ENCODE peak calls at places on chromosomes 7 and 10, in seven cellular contexts. One of them, this sample, is unnamed.

GRCh38 chr10:15253951-15254807 is 85.7 kb upstream of the NMT2 start:
- DNase-seq in H1: no peak
- DNase-seq in HepG2: no peak
- DNase-seq in GM12892: no peak
- DNase-seq in GM12878: peak; percentile 26
- DNase-seq in SK-N-SH: no peak
- DNase-seq in K562: no peak
- DNase-seq in this sample: no peak

GRCh38 chr10:20817646-20818045 is 79.5 kb downstream of the NEBL start:
- DNase-seq in GM12878: no peak
- DNase-seq in GM12892: no peak
- DNase-seq in SK-N-SH: no peak
- DNase-seq in HepG2: no peak
- DNase-seq in K562: no peak
- DNase-seq in H1: no peak
- DNase-seq in this sample: no peak

GRCh38 chr7:47407821-47408674 is 173.9 kb downstream of the TNS3 start:
- DNase-seq in HepG2: no peak
- DNase-seq in GM12878: no peak
- DNase-seq in H1: no peak
- DNase-seq in GM12892: no peak
- DNase-seq in SK-N-SH: no peak
- DNase-seq in K562: no peak
- DNase-seq in this sample: no peak

GRCh38 chr7:6278749-6279310 is 6.4 kb upstream of the CYTH3 start:
- DNase-seq in GM12878: no peak
- DNase-seq in H1: no peak
- DNase-seq in K562: no peak
- DNase-seq in HepG2: no peak
- DNase-seq in GM12892: no peak
- DNase-seq in SK-N-SH: no peak
- DNase-seq in this sample: no peak

GRCh38 chr10:91378061-91378460 is 32.1 kb upstream of the HECTD2 start:
- DNase-seq in GM12878: no peak
- DNase-seq in SK-N-SH: peak; percentile 43
- DNase-seq in H1: no peak
- DNase-seq in HepG2: no peak
- DNase-seq in K562: no peak
- DNase-seq in GM12892: no peak
- DNase-seq in this sample: no peak

GRCh38 chr7:20529260-20529659 is 86.2 kb upstream of the ABCB5 start:
- DNase-seq in GM12878: no peak
- DNase-seq in HepG2: no peak
- DNase-seq in SK-N-SH: no peak
- DNase-seq in K562: no peak
- DNase-seq in H1: no peak
- DNase-seq in GM12892: no peak
- DNase-seq in this sample: no peak

GRCh38 chr7:125814030-125814535 is 884.5 kb upstream of the POT1 start:
- DNase-seq in SK-N-SH: no peak
- DNase-seq in H1: no peak
- DNase-seq in K562: no peak
- DNase-seq in HepG2: no peak
- DNase-seq in GM12892: no peak
- DNase-seq in GM12878: no peak
- DNase-seq in this sample: no peak

GRCh38 chr10:126549326-126549725 is 121.2 kb downstream of the C10orf90 start:
- DNase-seq in K562: no peak
- DNase-seq in H1: no peak
- DNase-seq in GM12892: no peak
- DNase-seq in HepG2: no peak
- DNase-seq in SK-N-SH: no peak
- DNase-seq in GM12878: no peak
- DNase-seq in this sample: no peak

GRCh38 chr10:48238826-48239520 is 35.5 kb downstream of the FRMPD2 start:
- DNase-seq in GM12878: no peak
- DNase-seq in GM12892: no peak
- DNase-seq in H1: no peak
- DNase-seq in K562: no peak
- DNase-seq in SK-N-SH: no peak
- DNase-seq in HepG2: no peak
- DNase-seq in this sample: no peak

GRCh38 chr7:27174077-27175004 is at the start of gene HOXA10:
- DNase-seq in GM12892: no peak
- DNase-seq in HepG2: no peak
- DNase-seq in H1: no peak
- DNase-seq in GM12878: no peak
- DNase-seq in SK-N-SH: no peak
- DNase-seq in K562: no peak
- DNase-seq in this sample: no peak

GRCh38 chr7:27176343-27176731 is 2.2 kb upstream of the HOXA10 start:
- DNase-seq in SK-N-SH: no peak
- DNase-seq in HepG2: no peak
- DNase-seq in K562: no peak
- DNase-seq in GM12878: no peak
- DNase-seq in GM12892: no peak
- DNase-seq in H1: no peak
- DNase-seq in this sample: no peak

GRCh38 chr7:27173412-27174076 is 576 bp downstream of the HOXA10 start:
- DNase-seq in H1: no peak
- DNase-seq in HepG2: no peak
- DNase-seq in GM12878: no peak
- DNase-seq in GM12892: no peak
- DNase-seq in K562: no peak
- DNase-seq in SK-N-SH: peak; percentile 54
- DNase-seq in this sample: no peak

GRCh38 chr7:27175626-27176342 is 1.7 kb upstream of the HOXA10 start:
- DNase-seq in HepG2: no peak
- DNase-seq in GM12892: no peak
- DNase-seq in SK-N-SH: peak; percentile 56
- DNase-seq in K562: no peak
- DNase-seq in H1: no peak
- DNase-seq in GM12878: no peak
- DNase-seq in this sample: no peak

DNA sequence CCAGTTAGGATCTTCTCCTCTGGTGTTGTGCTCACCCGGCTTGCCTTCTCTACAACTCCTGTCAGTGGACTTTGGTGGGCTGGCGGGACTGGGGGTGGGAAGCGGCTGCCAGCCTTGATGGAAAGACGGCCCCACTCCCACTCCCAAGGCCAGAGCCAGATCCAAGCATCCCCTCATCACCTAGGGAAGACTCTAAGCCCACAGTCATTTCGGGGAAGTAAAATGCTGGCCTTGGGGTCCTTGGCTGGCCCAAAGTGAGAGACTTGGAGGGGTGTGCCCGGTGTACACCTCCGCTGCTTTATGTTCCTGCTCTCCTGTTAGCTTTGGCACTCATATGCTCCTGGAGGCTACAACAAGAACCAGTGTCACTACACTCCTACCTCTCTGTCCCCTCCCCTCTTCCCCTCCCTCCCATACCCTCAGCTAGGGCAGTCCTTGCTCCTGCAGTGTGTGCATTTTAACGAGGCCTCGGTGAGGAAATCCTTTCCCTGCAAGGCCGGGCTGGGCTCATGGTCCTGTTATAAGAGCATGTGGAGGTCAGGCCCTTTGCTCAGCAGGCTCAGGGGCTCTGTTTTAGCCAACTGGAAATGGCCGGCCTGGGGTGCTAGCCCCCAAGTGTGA is 995 bp upstream of the HOXA10 start:
- DNase-seq in HepG2: no peak
- DNase-seq in K562: no peak
- DNase-seq in H1: no peak
- DNase-seq in GM12892: no peak
- DNase-seq in SK-N-SH: no peak
- DNase-seq in GM12878: no peak
- DNase-seq in this sample: no peak
- TF ChIP-seq POLR2AphosphoS5 in HepG2: no peak
- TF ChIP-seq POLR2AphosphoS5 in K562: no peak
- TF ChIP-seq POLR2AphosphoS5 in H1: no peak
- TF ChIP-seq POLR2AphosphoS5 in GM12892: no peak
- TF ChIP-seq POLR2AphosphoS5 in SK-N-SH: no peak
- TF ChIP-seq POLR2AphosphoS5 in GM12878: no peak
- TF ChIP-seq POLR2AphosphoS5 in this sample: no peak

GRCh38 chr7:13903997-13904396 is 85.5 kb downstream of the ETV1 start:
- DNase-seq in SK-N-SH: no peak
- DNase-seq in HepG2: no peak
- DNase-seq in H1: no peak
- DNase-seq in GM12892: no peak
- DNase-seq in K562: no peak
- DNase-seq in GM12878: no peak
- DNase-seq in this sample: no peak
- TF ChIP-seq TAF1 in SK-N-SH: no peak
- TF ChIP-seq TAF1 in HepG2: no peak
- TF ChIP-seq TAF1 in H1: no peak
- TF ChIP-seq TAF1 in GM12892: no peak
- TF ChIP-seq TAF1 in K562: no peak
- TF ChIP-seq TAF1 in GM12878: no peak
- TF ChIP-seq TAF1 in this sample: no peak

GRCh38 chr10:44436240-44436639 is 51.3 kb upstream of the CXCL12 start:
- DNase-seq in HepG2: no peak
- DNase-seq in H1: no peak
- DNase-seq in GM12892: no peak
- DNase-seq in SK-N-SH: no peak
- DNase-seq in K562: no peak
- DNase-seq in GM12878: no peak
- DNase-seq in this sample: no peak

GRCh38 chr10:44437837-44438752 is 53.2 kb upstream of the CXCL12 start:
- DNase-seq in K562: no peak
- DNase-seq in SK-N-SH: no peak
- DNase-seq in HepG2: no peak
- DNase-seq in GM12878: no peak
- DNase-seq in GM12892: no peak
- DNase-seq in H1: no peak
- DNase-seq in this sample: no peak

GRCh38 chr10:44439845-44440244 is 54.9 kb upstream of the CXCL12 start:
- DNase-seq in GM12892: no peak
- DNase-seq in SK-N-SH: no peak
- DNase-seq in K562: no peak
- DNase-seq in H1: no peak
- DNase-seq in GM12878: no peak
- DNase-seq in HepG2: no peak
- DNase-seq in this sample: no peak

GRCh38 chr10:44439436-44439835 is 54.5 kb upstream of the CXCL12 start:
- DNase-seq in HepG2: no peak
- DNase-seq in SK-N-SH: no peak
- DNase-seq in H1: no peak
- DNase-seq in K562: no peak
- DNase-seq in GM12878: no peak
- DNase-seq in GM12892: no peak
- DNase-seq in this sample: no peak

DNA sequence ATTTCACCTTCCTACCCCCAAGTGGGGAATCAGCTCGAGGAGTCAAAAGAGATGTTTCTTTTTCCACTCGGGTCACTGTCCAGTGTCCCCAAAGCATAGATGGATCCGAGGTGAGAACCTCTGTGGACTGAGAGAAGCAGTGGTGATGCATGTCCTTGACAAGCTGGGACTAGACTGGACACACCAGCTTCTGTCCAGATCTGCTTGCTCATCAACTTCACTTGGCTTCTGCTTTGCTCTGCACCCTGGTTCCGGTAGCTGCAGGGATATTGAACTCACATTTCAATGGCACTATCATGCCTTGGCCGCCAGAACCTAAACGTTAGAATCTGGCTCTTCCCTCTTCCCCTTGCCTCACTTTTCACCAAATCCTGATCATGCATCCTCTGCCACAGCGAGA is 50.3 kb upstream of the CXCL12 start:
- DNase-seq in H1: no peak
- DNase-seq in SK-N-SH: no peak
- DNase-seq in HepG2: no peak
- DNase-seq in GM12878: no peak
- DNase-seq in GM12892: no peak
- DNase-seq in K562: no peak
- DNase-seq in this sample: no peak
- TF ChIP-seq POLR2AphosphoS5 in H1: no peak
- TF ChIP-seq POLR2AphosphoS5 in SK-N-SH: no peak
- TF ChIP-seq POLR2AphosphoS5 in HepG2: no peak
- TF ChIP-seq POLR2AphosphoS5 in GM12878: no peak
- TF ChIP-seq POLR2AphosphoS5 in GM12892: no peak
- TF ChIP-seq POLR2AphosphoS5 in K562: no peak
- TF ChIP-seq POLR2AphosphoS5 in this sample: no peak

DNA sequence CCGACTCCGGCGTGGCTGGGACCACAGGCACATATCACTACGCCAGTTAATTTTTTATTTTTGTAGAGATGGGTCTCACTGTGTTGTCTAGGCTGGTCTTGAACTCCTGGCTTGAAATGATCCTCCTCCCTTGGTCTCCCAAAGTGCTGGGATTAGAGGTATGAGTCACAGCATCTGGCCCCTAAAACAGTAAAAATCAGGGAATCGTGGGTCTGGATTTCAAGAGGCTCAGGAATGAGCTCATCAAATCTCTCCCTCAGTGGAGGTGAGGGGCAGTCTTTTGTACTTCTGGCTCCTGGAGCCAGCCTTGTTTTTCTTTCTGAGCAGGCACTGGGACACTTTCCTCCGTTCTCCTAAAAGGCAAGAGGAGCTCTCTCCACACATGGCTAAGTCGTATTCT is 32.1 kb upstream of the RHEB start:
- DNase-seq in K562: no peak
- DNase-seq in HepG2: no peak
- DNase-seq in H1: no peak
- DNase-seq in GM12878: no peak
- DNase-seq in GM12892: no peak
- DNase-seq in SK-N-SH: no peak
- DNase-seq in this sample: no peak
- TF ChIP-seq TAF1 in K562: no peak
- TF ChIP-seq TAF1 in HepG2: no peak
- TF ChIP-seq TAF1 in H1: no peak
- TF ChIP-seq TAF1 in GM12878: no peak
- TF ChIP-seq TAF1 in GM12892: no peak
- TF ChIP-seq TAF1 in SK-N-SH: no peak
- TF ChIP-seq TAF1 in this sample: no peak

GRCh38 chr7:138477081-138477578 is 17.1 kb downstream of the TRIM24 start:
- DNase-seq in HepG2: peak; percentile 79
- DNase-seq in K562: no peak
- DNase-seq in GM12892: no peak
- DNase-seq in GM12878: no peak
- DNase-seq in SK-N-SH: no peak
- DNase-seq in H1: no peak
- DNase-seq in this sample: no peak
- TF ChIP-seq POLR2AphosphoS5 in HepG2: no peak
- TF ChIP-seq POLR2AphosphoS5 in K562: no peak
- TF ChIP-seq POLR2AphosphoS5 in GM12892: no peak
- TF ChIP-seq POLR2AphosphoS5 in GM12878: no peak
- TF ChIP-seq POLR2AphosphoS5 in SK-N-SH: no peak
- TF ChIP-seq POLR2AphosphoS5 in H1: no peak
- TF ChIP-seq POLR2AphosphoS5 in this sample: no peak

DNA sequence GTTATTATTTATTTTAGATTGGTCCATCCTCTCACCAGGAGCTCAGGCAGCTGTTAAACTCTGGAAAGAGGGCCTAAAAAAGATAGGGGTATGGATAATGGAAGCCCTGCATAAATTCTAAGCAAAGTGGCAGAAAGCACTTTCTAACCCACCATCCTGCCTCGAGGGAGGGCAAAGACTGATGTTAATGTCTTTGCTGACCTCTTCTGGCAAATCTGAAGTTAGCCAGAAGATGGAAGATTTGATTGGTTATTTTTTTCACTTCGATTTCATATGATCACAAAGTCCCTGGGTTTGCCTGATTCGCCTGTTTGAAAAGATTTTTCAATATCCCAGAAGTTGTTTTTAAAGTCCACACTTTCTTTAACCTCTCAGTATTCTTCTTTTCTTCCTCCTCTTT is 24.8 kb downstream of the OR9A2 start:
- DNase-seq in SK-N-SH: peak; percentile 18
- DNase-seq in GM12878: no peak
- DNase-seq in K562: peak; percentile 63
- DNase-seq in HepG2: no peak
- DNase-seq in H1: no peak
- DNase-seq in GM12892: no peak
- DNase-seq in this sample: no peak
- TF ChIP-seq TAF1 in SK-N-SH: no peak
- TF ChIP-seq TAF1 in GM12878: no peak
- TF ChIP-seq TAF1 in K562: no peak
- TF ChIP-seq TAF1 in HepG2: no peak
- TF ChIP-seq TAF1 in H1: no peak
- TF ChIP-seq TAF1 in GM12892: no peak
- TF ChIP-seq TAF1 in this sample: no peak

This sample was measured in GM12891.